ENCODE peak calls at places on chromosome 17, in six cellular contexts. Y, I, B, G, H and P are unnamed samples.

GRCh38 chr17:49581645-49581992 is 5.9 kb downstream of the NXPH3 start:
- DNase-seq in H (no peak), G (no peak), B (no peak), Y (no peak), I (no peak), P (no peak)

GRCh38 chr17:46780003-46780373 is 38.5 kb downstream of the WNT3 start:
- DNase-seq in B (no peak), Y (no peak), H (no peak), G (no peak), I (no peak), P (no peak)

GRCh38 chr17:38727661-38728220 is 2.4 kb upstream of the CISD3 start:
- DNase-seq in H (no peak), Y (no peak), B (no peak), G (no peak), I (no peak), P (no peak)

GRCh38 chr17:67506966-67507365 is 129.9 kb downstream of the PITPNC1 start:
- DNase-seq in H (no peak), B (no peak), I (no peak), G (no peak), Y (no peak), P (no peak)

GRCh38 chr17:12507046-12507445 is 158.6 kb upstream of the MYOCD start:
- DNase-seq in I (no peak), B (no peak), H (no peak), G (no peak), Y (no peak), P (no peak)

GRCh38 chr17:30377574-30377973 is 1.2 kb upstream of the CPD start:
- DNase-seq in I (no peak), Y (no peak), B (no peak), G (no peak), H (no peak), P (no peak)

GRCh38 chr17:48729335-48730239 is 1.0 kb upstream of the HOXB13 start:
- DNase-seq in G (no peak), B (peak), I (no peak), H (no peak), Y (no peak), P (no peak)

GRCh38 chr17:19305261-19305660 is 57.3 kb downstream of the B9D1 start:
- DNase-seq in H (no peak), I (no peak), Y (no peak), B (peak), G (no peak), P (no peak)

GRCh38 chr17:45257115-45257514 is 4.8 kb downstream of the SPATA32 start:
- DNase-seq in Y (no peak), I (no peak), B (no peak), H (no peak), G (no peak), P (no peak)

GRCh38 chr17:72985882-72986720 is 106.4 kb downstream of the SLC39A11 start:
- DNase-seq in I (peak), B (no peak), H (peak), G (peak), Y (peak), P (peak)

GRCh38 chr17:72305964-72306551 is 185.2 kb downstream of the SOX9 start:
- DNase-seq in G (no peak), I (no peak), B (no peak), H (no peak), Y (no peak), P (no peak)

GRCh38 chr17:53722407-53722806 is 100.3 kb upstream of the KIF2B start:
- DNase-seq in B (no peak), H (no peak), G (no peak), Y (no peak), I (no peak), P (no peak)

GRCh38 chr17:1617620-1618174 is 10.9 kb downstream of the SLC43A2 start:
- DNase-seq in G (no peak), H (peak), I (peak), Y (no peak), B (no peak), P (no peak)

GRCh38 chr17:37755455-37755854 is 10.6 kb upstream of the HNF1B start:
- DNase-seq in I (no peak), G (no peak), H (no peak), B (no peak), Y (no peak), P (no peak)

GRCh38 chr17:47957591-47958490 is at the start of gene PRR15L:
- DNase-seq in I (peak), B (no peak), Y (no peak), H (peak), G (peak), P (no peak)

GRCh38 chr17:82080048-82080788 is 14.6 kb upstream of the DUS1L start:
- DNase-seq in Y (no peak), B (no peak), G (no peak), I (no peak), H (no peak), P (no peak)
- TF ChIP-seq POLR2A in Y (no peak), B (no peak), G (no peak), I (no peak), H (no peak), P (no peak)

DNA sequence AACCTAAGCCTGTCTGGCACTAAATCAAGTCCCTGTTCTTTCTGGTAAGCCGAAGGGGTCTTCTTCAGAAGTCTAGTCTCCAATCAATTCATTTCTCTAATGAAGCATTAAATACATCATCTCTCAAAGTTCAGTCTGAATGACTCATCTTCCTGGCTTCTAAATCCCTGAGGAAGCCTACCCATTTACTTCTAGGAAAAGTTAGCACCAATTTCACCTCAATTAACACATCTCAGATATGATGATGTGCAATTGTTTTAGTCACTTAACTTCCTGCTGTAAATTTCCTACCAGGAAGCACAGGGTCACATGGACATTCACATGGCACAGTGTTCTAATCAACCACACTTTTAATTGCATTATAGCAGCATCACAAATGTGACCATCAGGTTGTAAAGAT is 49.9 kb downstream of the TEX14 start:
- DNase-seq in G (no peak), I (no peak), H (no peak), B (no peak), Y (no peak), P (no peak)
- TF ChIP-seq POLR2AphosphoS5 in G (no peak), I (no peak), H (no peak), B (no peak), Y (no peak), P (no peak)

DNA sequence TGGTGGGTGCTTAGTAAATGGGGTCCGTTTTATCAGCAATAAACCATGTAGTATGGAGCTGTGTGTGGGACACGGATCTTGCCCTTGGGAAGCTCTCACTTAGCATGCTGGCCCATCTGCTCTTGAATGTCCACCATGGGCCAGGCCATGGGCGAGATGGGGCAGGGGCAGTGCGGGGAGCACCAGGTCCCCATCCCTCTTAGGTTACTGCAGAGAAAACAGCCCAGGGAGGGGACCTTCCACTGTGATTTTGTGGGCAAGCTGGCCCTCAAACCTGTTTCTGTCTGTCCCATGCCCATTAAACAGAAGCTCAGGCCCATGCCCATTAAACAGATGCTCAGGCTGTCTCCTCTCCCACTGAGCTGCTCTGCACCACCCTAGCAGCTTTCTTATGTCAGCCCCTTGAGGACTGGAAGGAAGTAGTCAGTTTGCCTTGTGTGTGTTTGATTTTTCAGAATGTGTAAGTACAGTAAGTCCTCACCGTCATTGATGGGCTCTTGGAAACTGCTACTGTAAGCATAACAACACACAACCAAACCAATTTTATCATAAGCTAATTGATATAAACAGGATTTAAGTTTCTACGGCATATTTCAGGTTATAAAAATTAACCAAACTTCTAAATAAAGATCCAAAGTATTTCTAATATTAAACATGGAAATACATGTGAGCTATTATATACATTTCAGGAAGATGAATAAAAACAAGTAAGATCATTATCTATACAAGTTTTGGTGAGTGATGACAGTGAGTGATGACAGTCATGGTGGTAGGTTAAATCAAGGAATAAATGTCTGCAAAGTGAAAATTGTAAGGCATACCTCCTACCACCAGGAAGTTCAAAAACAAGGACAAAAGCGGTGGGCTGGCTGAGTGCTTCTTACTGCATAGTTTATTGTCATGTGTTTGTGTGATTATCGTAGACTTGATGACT is 11.5 kb downstream of the MPRIP start:
- DNase-seq in I (no peak), Y (no peak), B (peak), G (peak), H (peak), P (no peak)
- TF ChIP-seq POLR2A in I (no peak), Y (no peak), B (no peak), G (no peak), H (no peak), P (no peak)

GRCh38 chr17:79034931-79035485 is 11.0 kb downstream of the C1QTNF1 start:
- DNase-seq in B (peak), I (no peak), Y (no peak), H (no peak), G (peak), P (no peak)

GRCh38 chr17:79033741-79034501 is 10.0 kb downstream of the C1QTNF1 start:
- DNase-seq in I (no peak), B (peak), Y (no peak), H (peak), G (peak), P (no peak)

GRCh38 chr17:79036181-79036580 is 12.2 kb downstream of the C1QTNF1 start:
- DNase-seq in H (no peak), Y (no peak), I (no peak), G (peak), B (peak), P (no peak)

GRCh38 chr17:79036609-79037008 is 12.6 kb downstream of the C1QTNF1 start:
- DNase-seq in I (no peak), B (peak), Y (no peak), G (peak), H (no peak), P (no peak)

DNA sequence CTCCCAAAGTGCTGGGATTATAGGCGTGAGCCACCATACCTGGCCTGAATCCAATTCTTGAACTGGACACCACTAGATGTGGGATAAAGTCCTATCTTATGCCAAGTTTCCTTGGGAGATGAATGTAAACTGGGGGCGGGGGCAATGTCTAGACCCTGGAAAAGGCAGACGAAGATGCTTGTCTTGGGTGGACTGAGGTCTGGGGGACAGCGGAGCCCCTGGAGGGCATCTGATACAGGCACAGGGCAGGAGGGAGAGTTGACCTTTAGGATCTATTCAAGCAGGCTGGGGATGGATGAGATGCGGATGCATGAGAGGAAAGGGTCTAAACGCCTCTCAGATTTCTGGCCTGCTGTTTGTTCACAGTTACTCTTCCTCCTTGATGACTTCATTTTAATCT is 11.7 kb downstream of the C1QTNF1 start:
- DNase-seq in B (no peak), H (no peak), G (peak), I (no peak), Y (no peak), P (no peak)
- TF ChIP-seq POLR2AphosphoS5 in B (no peak), H (no peak), G (no peak), I (no peak), Y (no peak), P (no peak)

DNA sequence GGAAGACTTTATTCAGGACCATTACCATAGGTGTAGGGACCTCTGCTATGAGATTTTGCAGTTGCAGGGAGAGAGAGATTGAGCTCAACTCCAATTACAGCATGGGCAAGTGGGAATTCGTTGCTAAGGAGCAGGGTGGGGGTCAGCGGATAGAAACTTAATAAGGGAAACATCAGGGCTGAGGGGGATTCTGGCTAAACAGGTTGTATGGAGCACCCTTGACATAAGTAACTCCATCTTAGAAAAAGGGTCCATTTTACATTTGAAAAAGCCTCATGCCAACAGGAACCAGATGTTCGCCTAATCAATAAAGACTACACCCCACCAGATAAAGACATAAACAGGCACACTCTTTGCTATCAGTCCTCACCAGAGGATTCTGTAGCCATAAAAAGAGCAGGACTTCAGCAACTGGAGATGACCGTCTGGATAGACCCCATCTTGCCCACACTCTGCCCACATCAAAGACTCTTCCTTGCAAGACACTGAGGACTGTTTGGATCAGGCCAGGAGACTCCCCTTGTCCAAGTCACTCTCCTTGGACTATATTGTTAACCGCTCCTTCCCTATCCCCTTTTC is 1.6 kb upstream of the LRRC75A start:
- DNase-seq in G (no peak), H (no peak), B (no peak), I (no peak), Y (no peak), P (no peak)
- TF ChIP-seq POLR2A in G (no peak), H (no peak), B (no peak), I (no peak), Y (no peak), P (no peak)